ENCODE peak calls at places on chromosome 14, in six cellular contexts. B, G, I, J, C and T are unnamed samples.

GRCh38 chr14:20093442-20093841 is 17.1 kb upstream of the OR4K17 start:
- DNase-seq in B (no peak), G (no peak), I (no peak), J (no peak), C (no peak), T (no peak)

GRCh38 chr14:22888662-22889061 is 5.6 kb downstream of the REM2 start:
- DNase-seq in B (no peak), G (no peak), I (no peak), J (no peak), C (no peak), T (no peak)

GRCh38 chr14:63362305-63362914 is 43.7 kb upstream of the GPHB5 start:
- DNase-seq in B (no peak), G (no peak), I (peak; percentile 37), J (no peak), C (no peak), T (no peak)

GRCh38 chr14:29798776-29799175 is 128.9 kb downstream of the PRKD1 start:
- DNase-seq in B (no peak), G (no peak), I (no peak), J (no peak), C (no peak), T (no peak)

GRCh38 chr14:62796431-62796830 is 248.8 kb downstream of the KCNH5 start:
- DNase-seq in B (no peak), G (no peak), I (no peak), J (no peak), C (no peak), T (no peak)

GRCh38 chr14:33402604-33403003 is 463.9 kb downstream of the NPAS3 start:
- DNase-seq in B (no peak), G (peak; percentile 71), I (no peak), J (no peak), C (no peak), T (no peak)

GRCh38 chr14:56065621-56066295 is 52.5 kb upstream of the PELI2 start:
- DNase-seq in B (no peak), G (no peak), I (no peak), J (no peak), C (no peak), T (no peak)

GRCh38 chr14:87306770-87307169 is 686.2 kb downstream of the GALC start:
- DNase-seq in B (no peak), G (no peak), I (no peak), J (no peak), C (no peak), T (no peak)

GRCh38 chr14:102799684-102800562 is 22.7 kb downstream of the TRAF3 start:
- DNase-seq in B (no peak), G (no peak), I (no peak), J (peak; percentile 95), C (no peak), T (peak; percentile 35)

GRCh38 chr14:68097727-68098126 is 278.1 kb downstream of the RAD51B start:
- DNase-seq in B (no peak), G (no peak), I (no peak), J (no peak), C (no peak), T (no peak)

GRCh38 chr14:68104518-68104917 is 284.9 kb downstream of the RAD51B start:
- DNase-seq in B (peak; percentile 46), G (no peak), I (no peak), J (peak; percentile 97), C (no peak), T (no peak)

GRCh38 chr14:68103841-68104240 is 284.3 kb downstream of the RAD51B start:
- DNase-seq in B (no peak), G (no peak), I (no peak), J (no peak), C (no peak), T (no peak)

GRCh38 chr14:68098834-68099233 is 279.3 kb downstream of the RAD51B start:
- DNase-seq in B (no peak), G (no peak), I (no peak), J (no peak), C (no peak), T (no peak)

DNA sequence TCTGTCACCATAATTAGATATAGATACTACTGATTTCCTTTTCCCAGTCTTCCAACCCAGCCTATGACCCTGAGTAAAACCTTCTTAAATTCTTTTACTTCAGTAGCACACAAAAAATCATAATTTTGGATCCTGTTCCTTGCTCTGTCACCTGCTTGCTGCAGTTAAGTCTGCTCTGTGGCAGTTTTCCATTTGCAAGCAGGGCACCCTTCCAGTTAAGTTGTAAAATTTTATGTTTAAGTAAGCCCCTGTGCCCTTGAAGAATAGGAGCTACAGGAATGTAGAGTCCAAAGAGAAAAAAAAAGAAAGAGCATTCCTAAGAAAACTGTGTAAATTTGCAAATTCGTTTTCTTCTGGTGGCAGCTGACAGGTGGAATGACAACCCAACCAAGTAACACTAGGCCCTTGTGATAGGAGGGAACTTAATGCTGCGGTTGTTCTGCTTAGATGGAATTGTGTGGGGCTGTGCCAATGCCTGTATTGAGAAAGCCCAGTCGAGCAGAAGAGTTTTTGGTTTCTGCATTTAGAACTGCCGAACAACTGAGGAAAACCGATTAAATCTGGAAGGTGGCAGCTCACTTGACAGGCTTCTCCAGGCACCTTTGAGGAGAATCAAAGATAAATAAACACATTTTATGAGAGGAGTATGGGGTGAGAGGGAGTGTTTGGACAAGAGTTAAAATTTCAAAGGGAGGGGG is 279.9 kb downstream of the RAD51B start:
- DNase-seq in B (no peak), G (no peak), I (no peak), J (peak; percentile 80), C (no peak), T (no peak)
- H3K27ac ChIP-seq in B (no peak overlapping the region), G (no peak overlapping the region), I (no peak overlapping the region), J (no peak overlapping the region), C (no peak overlapping the region), T (peak overlapping the region; percentile 33)

DNA sequence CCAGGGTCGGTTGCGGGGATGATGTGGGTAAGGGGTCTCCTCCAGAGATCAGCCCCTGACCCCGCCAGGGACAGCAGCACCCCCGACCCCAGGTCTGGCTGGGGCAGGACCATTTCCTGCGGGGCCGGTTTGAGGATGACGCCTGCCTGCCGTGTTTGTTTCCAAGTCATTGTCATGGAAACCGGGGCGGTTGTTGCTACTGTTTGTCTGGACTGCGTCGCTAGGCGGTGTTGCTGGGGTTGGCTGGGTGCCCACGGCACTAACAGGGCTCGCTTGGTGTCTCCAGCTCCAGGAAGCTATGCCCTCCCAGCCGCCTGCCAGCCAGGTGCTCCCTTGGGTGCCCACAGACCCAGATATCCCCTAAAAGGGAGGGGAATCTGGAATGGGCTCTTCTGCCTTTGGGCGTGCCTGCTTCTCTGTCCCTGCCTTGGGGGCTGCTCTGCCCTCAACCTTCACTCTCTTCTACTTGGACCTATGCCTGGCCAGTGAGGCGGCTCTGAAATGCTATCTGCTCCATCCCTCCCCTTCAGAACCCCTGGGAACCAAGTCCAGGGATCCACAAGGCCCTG is 4.7 kb upstream of the CRIP1 start:
- DNase-seq in B (peak; percentile 96), G (peak; percentile 95), I (peak; percentile 97), J (peak; percentile 88), C (peak; percentile 95), T (peak; percentile 97)
- H3K4me3 ChIP-seq in B (peak overlapping the region; percentile 46), G (peak overlapping the region; percentile 40), I (peak overlapping the region; percentile 34), J (no peak overlapping the region), C (peak overlapping the region; percentile 42), T (peak overlapping the region; percentile 53)

GRCh38 chr14:77307099-77307496 is 13.6 kb downstream of the POMT2 start:
- DNase-seq in B (no peak), G (no peak), I (no peak), J (no peak), C (no peak), T (peak; percentile 86)
- H3K27ac ChIP-seq in B (no peak overlapping the region), G (no peak overlapping the region), I (no peak overlapping the region), J (peak overlapping the region; percentile 49), C (peak overlapping the region; percentile 11), T (peak overlapping the region; percentile 100)

DNA sequence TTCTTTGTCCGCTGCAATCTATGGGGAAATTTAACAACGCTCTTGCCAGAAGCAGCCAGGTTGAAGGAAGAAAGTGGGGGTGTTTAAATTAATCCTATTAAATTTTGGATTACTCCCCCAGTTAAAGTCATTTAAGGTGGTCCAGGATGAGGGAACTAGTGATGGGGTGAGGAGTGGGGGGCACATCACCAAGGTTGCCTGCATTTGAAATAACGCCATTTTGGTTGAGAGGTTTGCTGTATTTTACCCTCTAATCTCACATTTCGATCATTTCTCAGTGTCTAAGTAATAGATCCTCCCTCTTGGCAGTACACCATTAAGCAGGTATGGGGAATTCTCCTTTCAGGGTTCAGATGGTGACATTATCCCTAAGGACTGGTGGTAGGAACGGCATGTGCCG is 2.6 kb downstream of the FLRT2 start:
- DNase-seq in B (no peak), G (no peak), I (no peak), J (no peak), C (no peak), T (no peak)
- H3K4me3 ChIP-seq in B (peak overlapping the region; percentile 77), G (peak overlapping the region; percentile 54), I (peak overlapping the region; percentile 24), J (peak overlapping the region; percentile 66), C (peak overlapping the region; percentile 83), T (peak overlapping the region; percentile 96)

GRCh38 chr14:34715108-34715863 is 893 bp upstream of the CFL2 start:
- DNase-seq in B (no peak), G (no peak), I (no peak), J (no peak), C (no peak), T (no peak)
- H3K27ac ChIP-seq in B (no peak overlapping the region), G (peak overlapping the region; percentile 95), I (peak overlapping the region; percentile 81), J (peak overlapping the region; percentile 94), C (no peak overlapping the region), T (peak overlapping the region; percentile 84)